ENCODE peak calls at places on chromosomes 11 and 22, in eight cellular contexts. M is thyroid gland, C is breast epithelium, Z is A549, R is AG04450, Y is IMR-90, X is uterus, S is mammary epithelial cell. H is an unnamed sample.
A peak's percentile ranks its signal among the peaks of the same experiment; 100 is the strongest.

GRCh38 chr11:109697140-109697843 is 275.3 kb downstream of the C11orf87 start:
- DNase-seq in M (no peak), C (no peak), Z (peak; percentile 31), R (peak; percentile 15), Y (peak; percentile 50), X (no peak), S (peak; percentile 64), H (peak; percentile 53)

GRCh38 chr11:18853086-18853720 is 61.6 kb upstream of the PTPN5 start:
- DNase-seq in M (no peak), C (no peak), Z (peak; percentile 57), R (no peak), Y (peak; percentile 19), X (no peak), S (peak; percentile 41), H (peak; percentile 7)

GRCh38 chr22:42179616-42180015 is 49.0 kb upstream of the CYP2D6 start:
- DNase-seq in M (no peak), C (no peak), Z (no peak), R (peak; percentile 45), Y (peak; percentile 88), X (no peak), S (peak; percentile 39), H (peak; percentile 68)

GRCh38 chr11:35950082-35950481 is 6.2 kb downstream of the LDLRAD3 start:
- DNase-seq in M (no peak), C (no peak), Z (no peak), R (no peak), Y (no peak), X (no peak), S (no peak), H (no peak)

GRCh38 chr22:41442240-41442792 is 4.3 kb downstream of the TOB2 start:
- DNase-seq in M (no peak), C (no peak), Z (no peak), R (no peak), Y (no peak), X (no peak), S (no peak), H (no peak)

GRCh38 chr22:38631724-38632123 is 24.5 kb downstream of the FAM227A start:
- DNase-seq in M (no peak), C (no peak), Z (no peak), R (no peak), Y (no peak), X (no peak), S (no peak), H (no peak)

GRCh38 chr11:117795726-117796455 is 1.1 kb downstream of the DSCAML1 start:
- DNase-seq in M (peak; percentile 31), C (no peak), Z (no peak), R (no peak), Y (no peak), X (no peak), S (no peak), H (no peak)

GRCh38 chr11:117618956-117619355 is 178.1 kb downstream of the DSCAML1 start:
- DNase-seq in M (no peak), C (no peak), Z (no peak), R (no peak), Y (no peak), X (no peak), S (no peak), H (no peak)

GRCh38 chr11:55503449-55503848 is 50.8 kb upstream of the OR4C15 start:
- DNase-seq in M (no peak), C (no peak), Z (no peak), R (no peak), Y (no peak), X (no peak), S (no peak), H (no peak)

GRCh38 chr22:31995046-31995445 is 48.0 kb upstream of the SLC5A1 start:
- DNase-seq in M (no peak), C (no peak), Z (no peak), R (no peak), Y (no peak), X (no peak), S (no peak), H (no peak)

GRCh38 chr11:111676878-111677585 is 74.8 kb downstream of the SIK2 start:
- DNase-seq in M (no peak), C (no peak), Z (no peak), R (no peak), Y (peak; percentile 43), X (no peak), S (peak; percentile 60), H (peak; percentile 22)

GRCh38 chr11:8338138-8338537 is 74.5 kb upstream of the LMO1 start:
- DNase-seq in M (peak; percentile 35), C (no peak), Z (peak; percentile 40), R (no peak), Y (peak; percentile 12), X (no peak), S (no peak), H (peak; percentile 32)

GRCh38 chr22:37639070-37639760 is at the start of gene SH3BP1:
- DNase-seq in M (peak; percentile 59), C (no peak), Z (no peak), R (no peak), Y (no peak), X (peak; percentile 57), S (peak; percentile 32), H (no peak)

GRCh38 chr22:49770454-49771265 is 57.0 kb downstream of the BRD1 start:
- DNase-seq in M (no peak), C (no peak), Z (no peak), R (no peak), Y (no peak), X (no peak), S (no peak), H (no peak)

GRCh38 chr11:46361283-46362145 is 14.3 kb downstream of the DGKZ start:
- DNase-seq in M (peak; percentile 75), C (no peak), Z (no peak), R (no peak), Y (peak; percentile 72), X (no peak), S (no peak), H (peak; percentile 70)

GRCh38 chr22:37383342-37383741 is 43.9 kb downstream of the ELFN2 start:
- DNase-seq in M (no peak), C (no peak), Z (no peak), R (no peak), Y (peak; percentile 16), X (no peak), S (no peak), H (no peak)

GRCh38 chr11:35009941-35010337 is 93.5 kb downstream of the PDHX start:
- DNase-seq in M (no peak), C (no peak), Z (peak; percentile 79), R (no peak), Y (no peak), X (no peak), S (no peak), H (no peak)

GRCh38 chr11:443542-444199 is 1.9 kb upstream of the ANO9 start:
- DNase-seq in M (no peak), C (no peak), Z (peak; percentile 57), R (no peak), Y (peak; percentile 12), X (no peak), S (no peak), H (peak; percentile 19)

GRCh38 chr11:112177610-112178009 is 2.3 kb downstream of the BCO2 start:
- DNase-seq in M (no peak), C (no peak), Z (no peak), R (no peak), Y (no peak), X (no peak), S (no peak), H (no peak)

GRCh38 chr11:11312738-11313137 is 40.3 kb downstream of the CSNK2A3 start:
- DNase-seq in M (no peak), C (no peak), Z (no peak), R (no peak), Y (no peak), X (no peak), S (no peak), H (no peak)

GRCh38 chr11:11311169-11311568 is 41.9 kb downstream of the CSNK2A3 start:
- DNase-seq in M (no peak), C (no peak), Z (no peak), R (no peak), Y (no peak), X (no peak), S (no peak), H (no peak)

GRCh38 chr11:11313426-11313825 is 39.6 kb downstream of the CSNK2A3 start:
- DNase-seq in M (peak; percentile 28), C (no peak), Z (peak; percentile 66), R (no peak), Y (peak; percentile 50), X (no peak), S (peak; percentile 93), H (peak; percentile 33)

GRCh38 chr11:11316651-11317050 is 36.4 kb downstream of the CSNK2A3 start:
- DNase-seq in M (no peak), C (no peak), Z (no peak), R (no peak), Y (no peak), X (no peak), S (no peak), H (no peak)

GRCh38 chr11:11313902-11314692 is 39.0 kb downstream of the CSNK2A3 start:
- DNase-seq in M (no peak), C (no peak), Z (no peak), R (no peak), Y (no peak), X (no peak), S (no peak), H (no peak)
- TF ChIP-seq CTCF in M (no peak), C (no peak), Z (no peak), R (no peak), Y (no peak), X (no peak), S (no peak), H (no peak)

GRCh38 chr11:131447898-131448297 is 77.5 kb downstream of the NTM start:
- DNase-seq in M (no peak), C (no peak), Z (no peak), R (no peak), Y (no peak), X (no peak), S (no peak), H (no peak)
- TF ChIP-seq CTCF in M (no peak), C (no peak), Z (no peak), R (no peak), Y (no peak), X (no peak), S (no peak), H (no peak)

GRCh38 chr11:134592391-134592990 is 180.4 kb upstream of the B3GAT1 start:
- DNase-seq in M (no peak), C (no peak), Z (peak; percentile 21), R (no peak), Y (no peak), X (no peak), S (no peak), H (peak; percentile 29)
- TF ChIP-seq CTCF in M (no peak), C (no peak), Z (peak; percentile 5), R (no peak), Y (no peak), X (no peak), S (peak; percentile 1), H (peak; percentile 61)

GRCh38 chr22:45879552-45879949 is 97.4 kb downstream of the WNT7B start:
- DNase-seq in M (no peak), C (peak; percentile 34), Z (no peak), R (no peak), Y (no peak), X (no peak), S (no peak), H (no peak)

GRCh38 chr22:45880091-45880651 is 96.8 kb downstream of the WNT7B start:
- DNase-seq in M (no peak), C (peak; percentile 52), Z (no peak), R (no peak), Y (no peak), X (no peak), S (no peak), H (no peak)

GRCh38 chr22:45881524-45881875 is 95.5 kb downstream of the WNT7B start:
- DNase-seq in M (no peak), C (no peak), Z (no peak), R (no peak), Y (no peak), X (no peak), S (no peak), H (no peak)

GRCh38 chr22:45878901-45879551 is 97.9 kb downstream of the WNT7B start:
- DNase-seq in M (peak; percentile 1), C (peak; percentile 48), Z (no peak), R (no peak), Y (no peak), X (no peak), S (no peak), H (no peak)

GRCh38 chr22:45880732-45881523 is 96.0 kb downstream of the WNT7B start:
- DNase-seq in M (no peak), C (peak; percentile 51), Z (no peak), R (no peak), Y (no peak), X (no peak), S (no peak), H (no peak)
- TF ChIP-seq CTCF in M (no peak), C (no peak), Z (no peak), R (no peak), Y (no peak), X (no peak), S (no peak), H (no peak)